ENCODE peak calls at places on chromosomes 5 and 9, in ten cellular contexts. One of them, this sample, is unnamed.

GRCh38 chr5:78295035-78295961 is 800 bp upstream of the AP3B1 start:
- DNase-seq in prostate gland: peak; percentile 26
- DNase-seq in astrocyte: peak; percentile 3
- DNase-seq in GM23248: peak; percentile 62
- DNase-seq in AG04450: no peak
- DNase-seq in A549: peak; percentile 42
- DNase-seq in MM.1S: peak; percentile 66
- DNase-seq in PC-3: peak; percentile 60
- DNase-seq in epithelial cell of esophagus: peak; percentile 72
- DNase-seq in adipocyte: peak; percentile 62
- DNase-seq in this sample: peak; percentile 31

GRCh38 chr5:133340822-133341221 is 271.5 kb downstream of the FSTL4 start:
- DNase-seq in astrocyte: no peak
- DNase-seq in prostate gland: no peak
- DNase-seq in A549: no peak
- DNase-seq in MM.1S: no peak
- DNase-seq in PC-3: no peak
- DNase-seq in AG04450: no peak
- DNase-seq in adipocyte: no peak
- DNase-seq in GM23248: no peak
- DNase-seq in epithelial cell of esophagus: no peak
- DNase-seq in this sample: no peak

GRCh38 chr5:78837836-78838235 is 147.3 kb downstream of the ARSB start:
- DNase-seq in adipocyte: no peak
- DNase-seq in GM23248: no peak
- DNase-seq in MM.1S: no peak
- DNase-seq in epithelial cell of esophagus: no peak
- DNase-seq in A549: no peak
- DNase-seq in prostate gland: no peak
- DNase-seq in astrocyte: no peak
- DNase-seq in PC-3: no peak
- DNase-seq in AG04450: no peak
- DNase-seq in this sample: no peak

GRCh38 chr9:129320575-129321311 is 142.7 kb upstream of the IER5L start:
- DNase-seq in MM.1S: peak; percentile 78
- DNase-seq in prostate gland: peak; percentile 86
- DNase-seq in astrocyte: peak; percentile 81
- DNase-seq in epithelial cell of esophagus: peak; percentile 48
- DNase-seq in A549: no peak
- DNase-seq in GM23248: peak; percentile 90
- DNase-seq in adipocyte: peak; percentile 93
- DNase-seq in AG04450: peak; percentile 58
- DNase-seq in PC-3: peak; percentile 61
- DNase-seq in this sample: peak; percentile 92

GRCh38 chr5:142821733-142822487 is 51.7 kb downstream of the ARHGAP26 start:
- DNase-seq in PC-3: peak; percentile 91
- DNase-seq in epithelial cell of esophagus: peak; percentile 92
- DNase-seq in AG04450: peak; percentile 45
- DNase-seq in adipocyte: peak; percentile 63
- DNase-seq in A549: peak; percentile 80
- DNase-seq in prostate gland: no peak
- DNase-seq in MM.1S: no peak
- DNase-seq in GM23248: peak; percentile 95
- DNase-seq in astrocyte: peak; percentile 94
- DNase-seq in this sample: no peak

GRCh38 chr5:126104951-126105350 is 318.3 kb upstream of the GRAMD2B start:
- DNase-seq in A549: no peak
- DNase-seq in AG04450: no peak
- DNase-seq in MM.1S: no peak
- DNase-seq in GM23248: no peak
- DNase-seq in prostate gland: no peak
- DNase-seq in epithelial cell of esophagus: no peak
- DNase-seq in PC-3: no peak
- DNase-seq in astrocyte: no peak
- DNase-seq in adipocyte: no peak
- DNase-seq in this sample: no peak

GRCh38 chr5:39394946-39395345 is 29.8 kb downstream of the DAB2 start:
- DNase-seq in adipocyte: peak; percentile 62
- DNase-seq in A549: no peak
- DNase-seq in epithelial cell of esophagus: peak; percentile 94
- DNase-seq in prostate gland: no peak
- DNase-seq in GM23248: peak; percentile 93
- DNase-seq in MM.1S: no peak
- DNase-seq in PC-3: peak; percentile 74
- DNase-seq in AG04450: no peak
- DNase-seq in astrocyte: peak; percentile 91
- DNase-seq in this sample: no peak

GRCh38 chr9:137251194-137251461 is at the start of gene STPG3:
- DNase-seq in MM.1S: no peak
- DNase-seq in adipocyte: no peak
- DNase-seq in GM23248: peak; percentile 59
- DNase-seq in A549: no peak
- DNase-seq in astrocyte: no peak
- DNase-seq in PC-3: no peak
- DNase-seq in epithelial cell of esophagus: no peak
- DNase-seq in AG04450: no peak
- DNase-seq in prostate gland: no peak
- DNase-seq in this sample: no peak

GRCh38 chr9:94772654-94773303 is 46.3 kb downstream of the AOPEP start:
- DNase-seq in AG04450: peak; percentile 72
- DNase-seq in astrocyte: peak; percentile 65
- DNase-seq in MM.1S: no peak
- DNase-seq in PC-3: no peak
- DNase-seq in A549: no peak
- DNase-seq in adipocyte: no peak
- DNase-seq in epithelial cell of esophagus: no peak
- DNase-seq in prostate gland: no peak
- DNase-seq in GM23248: peak; percentile 27
- DNase-seq in this sample: no peak

GRCh38 chr5:4773827-4774317 is 366.3 kb upstream of the ADAMTS16 start:
- DNase-seq in MM.1S: no peak
- DNase-seq in epithelial cell of esophagus: no peak
- DNase-seq in adipocyte: no peak
- DNase-seq in astrocyte: no peak
- DNase-seq in AG04450: no peak
- DNase-seq in GM23248: no peak
- DNase-seq in PC-3: no peak
- DNase-seq in prostate gland: no peak
- DNase-seq in A549: no peak
- DNase-seq in this sample: no peak

GRCh38 chr5:170634236-170634990 is 130.6 kb downstream of the KCNIP1 start:
- DNase-seq in MM.1S: no peak
- DNase-seq in GM23248: no peak
- DNase-seq in A549: no peak
- DNase-seq in PC-3: no peak
- DNase-seq in AG04450: no peak
- DNase-seq in epithelial cell of esophagus: peak; percentile 13
- DNase-seq in astrocyte: no peak
- DNase-seq in prostate gland: no peak
- DNase-seq in adipocyte: no peak
- DNase-seq in this sample: no peak

GRCh38 chr5:170631471-170632195 is 127.8 kb downstream of the KCNIP1 start:
- DNase-seq in A549: peak; percentile 68
- DNase-seq in AG04450: no peak
- DNase-seq in PC-3: no peak
- DNase-seq in MM.1S: no peak
- DNase-seq in astrocyte: no peak
- DNase-seq in adipocyte: no peak
- DNase-seq in epithelial cell of esophagus: no peak
- DNase-seq in GM23248: peak; percentile 67
- DNase-seq in prostate gland: no peak
- DNase-seq in this sample: peak; percentile 21

GRCh38 chr5:170632266-170632984 is 128.6 kb downstream of the KCNIP1 start:
- DNase-seq in astrocyte: no peak
- DNase-seq in MM.1S: no peak
- DNase-seq in AG04450: no peak
- DNase-seq in A549: peak; percentile 36
- DNase-seq in GM23248: peak; percentile 54
- DNase-seq in epithelial cell of esophagus: no peak
- DNase-seq in prostate gland: no peak
- DNase-seq in adipocyte: no peak
- DNase-seq in PC-3: no peak
- DNase-seq in this sample: no peak

GRCh38 chr5:170633235-170634041 is 129.6 kb downstream of the KCNIP1 start:
- DNase-seq in astrocyte: peak; percentile 79
- DNase-seq in A549: peak; percentile 69
- DNase-seq in epithelial cell of esophagus: peak; percentile 10
- DNase-seq in GM23248: peak; percentile 82
- DNase-seq in adipocyte: peak; percentile 83
- DNase-seq in AG04450: peak; percentile 36
- DNase-seq in MM.1S: no peak
- DNase-seq in prostate gland: peak; percentile 67
- DNase-seq in PC-3: peak; percentile 48
- DNase-seq in this sample: peak; percentile 84

DNA sequence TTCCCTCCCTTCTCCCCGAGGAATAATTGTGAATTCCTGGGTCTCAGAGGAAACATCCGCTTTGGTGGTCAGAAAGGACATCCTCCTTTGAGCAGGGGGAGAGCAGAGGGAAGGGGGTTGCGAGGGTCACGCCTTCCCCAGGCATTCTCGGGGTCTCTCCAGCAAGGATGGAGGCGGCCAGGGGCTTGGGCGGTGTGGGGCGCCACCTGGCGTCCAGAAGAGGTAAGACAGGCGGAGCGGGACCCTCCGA is 129.1 kb downstream of the KCNIP1 start:
- DNase-seq in A549: no peak
- DNase-seq in AG04450: no peak
- DNase-seq in epithelial cell of esophagus: peak; percentile 9
- DNase-seq in MM.1S: peak; percentile 27
- DNase-seq in PC-3: peak; percentile 53
- DNase-seq in GM23248: no peak
- DNase-seq in astrocyte: no peak
- DNase-seq in prostate gland: peak; percentile 21
- DNase-seq in adipocyte: no peak
- DNase-seq in this sample: no peak
- H3K4me3 ChIP-seq in A549: peak overlapping the region; percentile 41
- H3K4me3 ChIP-seq in AG04450: peak overlapping the region; percentile 44
- H3K4me3 ChIP-seq in epithelial cell of esophagus: no peak overlapping the region
- H3K4me3 ChIP-seq in MM.1S: peak overlapping the region; percentile 19
- H3K4me3 ChIP-seq in PC-3: peak overlapping the region; percentile 60
- H3K4me3 ChIP-seq in GM23248: peak overlapping the region; percentile 52
- H3K4me3 ChIP-seq in astrocyte: peak overlapping the region; percentile 37
- H3K4me3 ChIP-seq in prostate gland: peak overlapping the region; percentile 2
- H3K4me3 ChIP-seq in adipocyte: peak overlapping the region; percentile 55
- H3K4me3 ChIP-seq in this sample: peak overlapping the region; percentile 29

GRCh38 chr5:137871571-137871970 is 3.9 kb downstream of the MYOT start:
- DNase-seq in A549: no peak
- DNase-seq in prostate gland: no peak
- DNase-seq in adipocyte: no peak
- DNase-seq in GM23248: no peak
- DNase-seq in MM.1S: no peak
- DNase-seq in PC-3: no peak
- DNase-seq in AG04450: no peak
- DNase-seq in astrocyte: no peak
- DNase-seq in epithelial cell of esophagus: no peak
- DNase-seq in this sample: no peak

GRCh38 chr5:137872476-137872875 is 4.8 kb downstream of the MYOT start:
- DNase-seq in astrocyte: no peak
- DNase-seq in prostate gland: no peak
- DNase-seq in A549: no peak
- DNase-seq in AG04450: no peak
- DNase-seq in epithelial cell of esophagus: no peak
- DNase-seq in GM23248: no peak
- DNase-seq in PC-3: no peak
- DNase-seq in adipocyte: no peak
- DNase-seq in MM.1S: no peak
- DNase-seq in this sample: no peak

GRCh38 chr5:137866541-137867388 is 895 bp upstream of the MYOT start:
- DNase-seq in A549: no peak
- DNase-seq in GM23248: no peak
- DNase-seq in MM.1S: no peak
- DNase-seq in astrocyte: no peak
- DNase-seq in AG04450: no peak
- DNase-seq in PC-3: no peak
- DNase-seq in epithelial cell of esophagus: no peak
- DNase-seq in adipocyte: no peak
- DNase-seq in prostate gland: no peak
- DNase-seq in this sample: no peak

GRCh38 chr5:137870647-137871339 is 3.1 kb downstream of the MYOT start:
- DNase-seq in astrocyte: no peak
- DNase-seq in adipocyte: no peak
- DNase-seq in A549: no peak
- DNase-seq in PC-3: no peak
- DNase-seq in epithelial cell of esophagus: no peak
- DNase-seq in AG04450: no peak
- DNase-seq in GM23248: no peak
- DNase-seq in MM.1S: no peak
- DNase-seq in prostate gland: no peak
- DNase-seq in this sample: no peak

DNA sequence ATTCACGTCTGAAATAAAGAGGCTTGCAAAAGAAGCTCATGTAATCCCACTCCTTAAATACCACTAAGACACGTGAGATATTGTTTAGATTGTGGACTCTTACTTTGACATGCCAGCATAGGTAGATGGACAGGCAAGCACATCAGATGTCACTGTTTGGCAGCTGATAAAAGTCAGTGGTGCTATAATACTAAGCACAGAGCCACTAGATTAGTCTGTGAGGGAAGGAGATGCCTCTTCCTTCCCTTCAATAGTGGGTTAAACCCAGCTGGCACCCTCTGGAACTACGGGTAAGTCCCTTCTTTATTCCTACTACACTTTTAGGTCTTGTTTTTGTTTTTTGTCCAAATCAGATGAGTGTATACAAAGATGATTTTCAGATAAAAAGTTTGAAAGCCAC is at the start of gene MYOT:
- DNase-seq in epithelial cell of esophagus: no peak
- DNase-seq in adipocyte: no peak
- DNase-seq in astrocyte: no peak
- DNase-seq in GM23248: no peak
- DNase-seq in AG04450: no peak
- DNase-seq in A549: no peak
- DNase-seq in MM.1S: no peak
- DNase-seq in PC-3: no peak
- DNase-seq in prostate gland: no peak
- DNase-seq in this sample: no peak
- H3K4me3 ChIP-seq in epithelial cell of esophagus: no peak within 1 kb of the TSS
- H3K4me3 ChIP-seq in adipocyte: no peak within 1 kb of the TSS
- H3K4me3 ChIP-seq in astrocyte: no peak within 1 kb of the TSS
- H3K4me3 ChIP-seq in GM23248: no peak within 1 kb of the TSS
- H3K4me3 ChIP-seq in AG04450: no peak within 1 kb of the TSS
- H3K4me3 ChIP-seq in A549: no peak within 1 kb of the TSS
- H3K4me3 ChIP-seq in MM.1S: no peak within 1 kb of the TSS
- H3K4me3 ChIP-seq in PC-3: no peak within 1 kb of the TSS
- H3K4me3 ChIP-seq in prostate gland: no peak within 1 kb of the TSS
- H3K4me3 ChIP-seq in this sample: no peak within 1 kb of the TSS

GRCh38 chr5:2752875-2753435 is 1.5 kb upstream of the IRX2 start:
- DNase-seq in prostate gland: no peak
- DNase-seq in PC-3: no peak
- DNase-seq in AG04450: no peak
- DNase-seq in adipocyte: no peak
- DNase-seq in MM.1S: no peak
- DNase-seq in A549: no peak
- DNase-seq in astrocyte: no peak
- DNase-seq in epithelial cell of esophagus: peak; percentile 56
- DNase-seq in GM23248: peak; percentile 81
- DNase-seq in this sample: no peak
- H3K4me3 ChIP-seq in prostate gland: peak overlapping the region; percentile 54
- H3K4me3 ChIP-seq in PC-3: peak overlapping the region; percentile 70
- H3K4me3 ChIP-seq in AG04450: no peak overlapping the region
- H3K4me3 ChIP-seq in adipocyte: peak overlapping the region; percentile 90
- H3K4me3 ChIP-seq in MM.1S: no peak overlapping the region
- H3K4me3 ChIP-seq in A549: no peak overlapping the region
- H3K4me3 ChIP-seq in astrocyte: peak overlapping the region; percentile 56
- H3K4me3 ChIP-seq in epithelial cell of esophagus: peak overlapping the region; percentile 55
- H3K4me3 ChIP-seq in GM23248: peak overlapping the region; percentile 81
- H3K4me3 ChIP-seq in this sample: peak overlapping the region; percentile 54

GRCh38 chr9:130825051-130825651 is 9.9 kb upstream of the ABL1 start:
- DNase-seq in GM23248: peak; percentile 61
- DNase-seq in AG04450: no peak
- DNase-seq in A549: no peak
- DNase-seq in astrocyte: peak; percentile 74
- DNase-seq in epithelial cell of esophagus: no peak
- DNase-seq in MM.1S: no peak
- DNase-seq in prostate gland: no peak
- DNase-seq in PC-3: peak; percentile 23
- DNase-seq in adipocyte: peak; percentile 87
- DNase-seq in this sample: peak; percentile 73
- H3K4me3 ChIP-seq in GM23248: peak overlapping the region; percentile 44
- H3K4me3 ChIP-seq in AG04450: peak overlapping the region; percentile 27
- H3K4me3 ChIP-seq in A549: no peak overlapping the region
- H3K4me3 ChIP-seq in astrocyte: peak overlapping the region; percentile 6
- H3K4me3 ChIP-seq in epithelial cell of esophagus: no peak overlapping the region
- H3K4me3 ChIP-seq in MM.1S: no peak overlapping the region
- H3K4me3 ChIP-seq in prostate gland: no peak overlapping the region
- H3K4me3 ChIP-seq in PC-3: no peak overlapping the region
- H3K4me3 ChIP-seq in adipocyte: peak overlapping the region; percentile 62
- H3K4me3 ChIP-seq in this sample: peak overlapping the region; percentile 17

This sample was measured in cardiac muscle cell.